ENCODE peak calls at places on chromosomes 7 and 10, in four cellular contexts. L is AG09309, S is endothelial cell of umbilical vein, F is hepatocyte. K is an unnamed sample.

GRCh38 chr7:117873056-117873932 is at the start of gene CTTNBP2:
- DNase-seq in L (peak; percentile 2), S (peak; percentile 44), F (peak; percentile 78), K (peak; percentile 43)

GRCh38 chr7:5345171-5345570 is 62.4 kb downstream of the SLC29A4 start:
- DNase-seq in L (no peak), S (no peak), F (no peak), K (no peak)

GRCh38 chr7:80699656-80700318 is 61.3 kb downstream of the CD36 start:
- DNase-seq in L (no peak), S (peak; percentile 9), F (no peak), K (no peak)

GRCh38 chr10:84789050-84789449 is 460.7 kb downstream of the CCSER2 start:
- DNase-seq in L (no peak), S (no peak), F (no peak), K (no peak)

GRCh38 chr10:52314007-52314821 is at the start of gene DKK1:
- DNase-seq in L (peak; percentile 73), S (peak; percentile 89), F (peak; percentile 86), K (peak; percentile 95)

GRCh38 chr7:44973610-44974401 is 5.0 kb downstream of the MYO1G start:
- DNase-seq in L (no peak), S (peak; percentile 39), F (peak; percentile 76), K (peak; percentile 68)

GRCh38 chr7:36682102-36682501 is 42.2 kb downstream of the AOAH start:
- DNase-seq in L (no peak), S (no peak), F (no peak), K (no peak)

GRCh38 chr7:29854257-29854938 is 48.1 kb downstream of the WIPF3 start:
- DNase-seq in L (no peak), S (no peak), F (peak; percentile 71), K (peak; percentile 58)

GRCh38 chr7:99629643-99630042 is 12.9 kb downstream of the ZSCAN25 start:
- DNase-seq in L (no peak), S (no peak), F (no peak), K (no peak)

GRCh38 chr7:127504715-127505114 is 80.7 kb downstream of the GCC1 start:
- DNase-seq in L (no peak), S (peak; percentile 11), F (peak; percentile 6), K (peak; percentile 25)

GRCh38 chr10:78419481-78420265 is 386.0 kb downstream of the RPS24 start:
- DNase-seq in L (no peak), S (no peak), F (no peak), K (no peak)

GRCh38 chr7:148883233-148884048 is 650 bp downstream of the EZH2 start:
- DNase-seq in L (no peak), S (peak; percentile 13), F (peak; percentile 53), K (peak; percentile 21)

GRCh38 chr10:870564-871166 is 60.8 kb downstream of the LARP4B start:
- DNase-seq in L (no peak), S (no peak), F (no peak), K (no peak)

GRCh38 chr7:44987996-44988395 is 9.2 kb upstream of the MYO1G start:
- DNase-seq in L (no peak), S (no peak), F (no peak), K (no peak)

GRCh38 chr7:149422065-149422913 is 38.6 kb downstream of the ZNF777 start:
- DNase-seq in L (no peak), S (peak; percentile 69), F (peak; percentile 91), K (peak; percentile 86)

GRCh38 chr10:103911021-103911459 is 6.9 kb downstream of the STN1 start:
- DNase-seq in L (no peak), S (no peak), F (no peak), K (no peak)

GRCh38 chr10:14456218-14456869 is 125.6 kb upstream of the FRMD4A start:
- DNase-seq in L (no peak), S (no peak), F (no peak), K (no peak)

GRCh38 chr10:102593074-102593803 is 51.0 kb upstream of the TRIM8 start:
- DNase-seq in L (no peak), S (no peak), F (no peak), K (no peak)

GRCh38 chr7:151895008-151895661 is 18.2 kb upstream of the PRKAG2 start:
- DNase-seq in L (no peak), S (no peak), F (no peak), K (no peak)

GRCh38 chr10:102919992-102920736 is 2.1 kb downstream of the CNNM2 start:
- DNase-seq in L (no peak), S (no peak), F (no peak), K (no peak)

GRCh38 chr7:147803625-147804024 is 786.9 kb upstream of the C7orf33 start:
- DNase-seq in L (no peak), S (no peak), F (no peak), K (no peak)

GRCh38 chr10:87816163-87816841 is 1.7 kb downstream of the ATAD1 start:
- DNase-seq in L (no peak), S (no peak), F (no peak), K (no peak)

GRCh38 chr7:151087247-151088018 is 1.2 kb downstream of the AGAP3 start:
- DNase-seq in L (no peak), S (peak; percentile 44), F (peak; percentile 84), K (peak; percentile 59)

GRCh38 chr10:102240467-102241036 is 760 bp downstream of the PITX3 start:
- DNase-seq in L (no peak), S (no peak), F (no peak), K (no peak)

GRCh38 chr7:31106303-31107105 is 54.4 kb downstream of the ADCYAP1R1 start:
- DNase-seq in L (no peak), S (no peak), F (no peak), K (no peak)

GRCh38 chr10:2898509-2898860 is 168.9 kb upstream of the PFKP start:
- DNase-seq in L (no peak), S (peak; percentile 7), F (no peak), K (no peak)

GRCh38 chr7:40676220-40676619 is 541.4 kb downstream of the SUGCT start:
- DNase-seq in L (no peak), S (no peak), F (no peak), K (no peak)

GRCh38 chr7:133235212-133235883 is 17.5 kb upstream of the EXOC4 start:
- DNase-seq in L (no peak), S (peak; percentile 90), F (no peak), K (no peak)

GRCh38 chr10:18005781-18006456 is 54.2 kb downstream of the SLC39A12 start:
- DNase-seq in L (no peak), S (peak; percentile 79), F (no peak), K (no peak)

GRCh38 chr10:49664842-49665355 is 14.6 kb upstream of the C10orf53 start:
- DNase-seq in L (no peak), S (no peak), F (no peak), K (no peak)
- TF ChIP-seq CTCF in L (no peak), S (no peak), F (no peak), K (no peak)

GRCh38 chr10:73887038-73888015 is 13.0 kb upstream of the CAMK2G start:
- DNase-seq in L (peak; percentile 71), S (peak; percentile 64), F (peak; percentile 85), K (peak; percentile 94)

GRCh38 chr10:73884017-73884416 is 9.7 kb upstream of the CAMK2G start:
- DNase-seq in L (no peak), S (no peak), F (no peak), K (no peak)

GRCh38 chr10:73886625-73887024 is 12.3 kb upstream of the CAMK2G start:
- DNase-seq in L (no peak), S (no peak), F (no peak), K (peak; percentile 39)

GRCh38 chr10:73888514-73888913 is 14.2 kb upstream of the CAMK2G start:
- DNase-seq in L (no peak), S (no peak), F (no peak), K (peak; percentile 74)

GRCh38 chr10:73886085-73886529 is 11.8 kb upstream of the CAMK2G start:
- DNase-seq in L (peak; percentile 35), S (peak; percentile 72), F (peak; percentile 88), K (peak; percentile 88)
- TF ChIP-seq CTCF in L (peak; percentile 87), S (peak; percentile 88), F (peak; percentile 88), K (peak; percentile 86)

DNA sequence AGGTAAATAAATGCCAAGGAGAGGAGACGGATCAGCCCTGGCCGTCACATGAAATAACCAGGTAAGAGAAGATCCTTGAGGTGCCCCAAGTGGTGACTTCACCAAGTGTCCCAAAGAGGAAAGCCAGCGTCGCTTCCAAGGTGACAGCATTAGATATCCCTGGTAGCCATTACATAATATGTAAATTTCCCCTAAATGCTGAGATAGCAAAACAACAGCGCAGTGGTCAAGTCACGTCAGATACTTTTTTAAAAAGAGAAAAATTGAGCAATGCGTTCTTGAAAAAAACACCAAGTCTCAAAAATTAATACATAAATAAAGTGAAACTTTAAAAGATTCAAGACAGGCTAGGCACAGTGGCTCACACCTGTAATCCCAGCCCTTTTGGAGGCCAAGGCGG is 100.2 kb downstream of the HTR5A start:
- DNase-seq in L (no peak), S (no peak), F (no peak), K (no peak)
- TF ChIP-seq CTCF in L (no peak), S (no peak), F (no peak), K (no peak)

GRCh38 chr7:1368682-1369571 is 90.3 kb downstream of the MICALL2 start:
- DNase-seq in L (no peak), S (peak; percentile 4), F (peak; percentile 63), K (no peak)
- TF ChIP-seq CTCF in L (peak; percentile 5), S (peak; percentile 40), F (peak; percentile 45), K (peak; percentile 38)

DNA sequence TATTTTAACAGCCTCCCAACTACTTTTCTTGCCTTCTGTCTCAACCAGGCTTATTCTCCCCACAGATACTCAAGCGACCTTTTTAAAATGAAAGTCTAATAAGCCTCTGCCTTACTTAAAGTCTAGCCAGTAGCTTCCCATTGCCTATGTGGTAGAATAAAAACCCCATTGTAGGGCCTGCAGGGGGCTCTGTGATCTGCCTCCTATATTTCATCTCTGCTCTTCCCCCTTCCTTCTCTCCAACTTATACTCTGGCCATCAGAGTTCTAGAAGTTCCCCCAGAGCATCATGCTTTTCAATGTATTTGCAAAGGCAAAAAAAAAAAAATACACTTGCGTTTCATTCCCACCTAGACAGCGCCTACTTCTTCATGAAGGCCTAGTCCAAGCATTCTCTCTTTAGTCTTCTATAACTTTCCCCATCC is 167.7 kb upstream of the ADO start:
- DNase-seq in L (no peak), S (no peak), F (no peak), K (peak; percentile 17)
- TF ChIP-seq CTCF in L (peak; percentile 8), S (no peak), F (no peak), K (no peak)

GRCh38 chr7:47536705-47537611 is 45.0 kb downstream of the TNS3 start:
- DNase-seq in L (peak; percentile 57), S (no peak), F (peak; percentile 77), K (peak; percentile 22)

GRCh38 chr7:47534322-47535032 is 47.4 kb downstream of the TNS3 start:
- DNase-seq in L (no peak), S (no peak), F (peak; percentile 67), K (peak; percentile 84)

GRCh38 chr7:47537716-47538640 is 43.9 kb downstream of the TNS3 start:
- DNase-seq in L (no peak), S (no peak), F (no peak), K (no peak)

GRCh38 chr7:47535704-47536628 is 45.9 kb downstream of the TNS3 start:
- DNase-seq in L (no peak), S (no peak), F (no peak), K (no peak)

GRCh38 chr7:47535033-47535703 is 46.7 kb downstream of the TNS3 start:
- DNase-seq in L (no peak), S (no peak), F (peak; percentile 38), K (no peak)
- TF ChIP-seq CTCF in L (no peak), S (no peak), F (no peak), K (no peak)

GRCh38 chr7:50824882-50825281 is 42.2 kb upstream of the GRB10 start:
- DNase-seq in L (no peak), S (no peak), F (no peak), K (no peak)
- TF ChIP-seq CTCF in L (no peak), S (no peak), F (no peak), K (no peak)